ENCODE peak calls at places on chromosomes 7 and 10, in ten cellular contexts. One of them, this sample, is unnamed. For H3K4me1, the result is how much of the 10 kb centered on the place peaks cover.

GRCh38 chr7:6604458-6604857 is 11.0 kb upstream of the ZNF853 start:
- DNase-seq in spleen: no peak
- DNase-seq in fibroblast of lung: no peak
- DNase-seq in colonic mucosa: no peak
- DNase-seq in mucosa of descending colon: no peak
- DNase-seq in PC-9: no peak
- DNase-seq in left lung: no peak
- DNase-seq in heart left ventricle: no peak
- DNase-seq in tibial artery: no peak
- DNase-seq in IMR-90: no peak
- DNase-seq in this sample: no peak

GRCh38 chr10:97318772-97319651 is at the start of gene FRAT1:
- DNase-seq in spleen: peak
- DNase-seq in fibroblast of lung: peak
- DNase-seq in colonic mucosa: peak
- DNase-seq in mucosa of descending colon: peak
- DNase-seq in PC-9: peak
- DNase-seq in left lung: peak
- DNase-seq in heart left ventricle: peak
- DNase-seq in tibial artery: peak
- DNase-seq in IMR-90: peak
- DNase-seq in this sample: peak

GRCh38 chr10:113709221-113709838 is 29.6 kb downstream of the CASP7 start:
- DNase-seq in spleen: no peak
- DNase-seq in fibroblast of lung: peak
- DNase-seq in colonic mucosa: no peak
- DNase-seq in mucosa of descending colon: no peak
- DNase-seq in PC-9: no peak
- DNase-seq in left lung: no peak
- DNase-seq in heart left ventricle: no peak
- DNase-seq in tibial artery: no peak
- DNase-seq in IMR-90: peak
- DNase-seq in this sample: no peak

GRCh38 chr10:62073429-62073828 is 171.9 kb downstream of the ARID5B start:
- DNase-seq in spleen: no peak
- DNase-seq in fibroblast of lung: no peak
- DNase-seq in colonic mucosa: no peak
- DNase-seq in mucosa of descending colon: no peak
- DNase-seq in PC-9: no peak
- DNase-seq in left lung: no peak
- DNase-seq in heart left ventricle: no peak
- DNase-seq in tibial artery: no peak
- DNase-seq in IMR-90: no peak
- DNase-seq in this sample: no peak

GRCh38 chr10:76697923-76698322 is 939.7 kb downstream of the KCNMA1 start:
- DNase-seq in spleen: no peak
- DNase-seq in fibroblast of lung: no peak
- DNase-seq in colonic mucosa: no peak
- DNase-seq in mucosa of descending colon: no peak
- DNase-seq in PC-9: no peak
- DNase-seq in left lung: no peak
- DNase-seq in heart left ventricle: no peak
- DNase-seq in tibial artery: no peak
- DNase-seq in IMR-90: no peak
- DNase-seq in this sample: no peak

GRCh38 chr10:21661087-21661486 is 127.1 kb downstream of the MLLT10 start:
- DNase-seq in spleen: no peak
- DNase-seq in fibroblast of lung: no peak
- DNase-seq in colonic mucosa: no peak
- DNase-seq in mucosa of descending colon: no peak
- DNase-seq in PC-9: no peak
- DNase-seq in left lung: no peak
- DNase-seq in heart left ventricle: no peak
- DNase-seq in tibial artery: no peak
- DNase-seq in IMR-90: no peak
- DNase-seq in this sample: no peak

GRCh38 chr10:19651549-19651948 is 164.7 kb upstream of the PLXDC2 start:
- DNase-seq in spleen: no peak
- DNase-seq in fibroblast of lung: peak
- DNase-seq in colonic mucosa: no peak
- DNase-seq in mucosa of descending colon: no peak
- DNase-seq in PC-9: no peak
- DNase-seq in left lung: no peak
- DNase-seq in heart left ventricle: no peak
- DNase-seq in tibial artery: no peak
- DNase-seq in IMR-90: peak
- DNase-seq in this sample: no peak

GRCh38 chr10:129841071-129841470 is 123.0 kb downstream of the EBF3 start:
- DNase-seq in spleen: no peak
- DNase-seq in fibroblast of lung: no peak
- DNase-seq in colonic mucosa: no peak
- DNase-seq in mucosa of descending colon: no peak
- DNase-seq in PC-9: no peak
- DNase-seq in left lung: no peak
- DNase-seq in heart left ventricle: no peak
- DNase-seq in tibial artery: no peak
- DNase-seq in IMR-90: no peak
- DNase-seq in this sample: no peak

GRCh38 chr7:28358423-28358868 is 53.9 kb upstream of the CREB5 start:
- DNase-seq in spleen: no peak
- DNase-seq in fibroblast of lung: peak
- DNase-seq in colonic mucosa: no peak
- DNase-seq in mucosa of descending colon: peak
- DNase-seq in PC-9: no peak
- DNase-seq in left lung: no peak
- DNase-seq in heart left ventricle: no peak
- DNase-seq in tibial artery: no peak
- DNase-seq in IMR-90: peak
- DNase-seq in this sample: no peak

GRCh38 chr10:97713351-97713827 is at the start of gene MARVELD1:
- DNase-seq in spleen: no peak
- DNase-seq in fibroblast of lung: peak
- DNase-seq in colonic mucosa: peak
- DNase-seq in mucosa of descending colon: peak
- DNase-seq in PC-9: peak
- DNase-seq in left lung: peak
- DNase-seq in heart left ventricle: peak
- DNase-seq in tibial artery: peak
- DNase-seq in IMR-90: peak
- DNase-seq in this sample: peak

GRCh38 chr7:150955519-150956394 is 22.4 kb downstream of the KCNH2 start:
- DNase-seq in spleen: no peak
- DNase-seq in fibroblast of lung: peak
- DNase-seq in colonic mucosa: peak
- DNase-seq in mucosa of descending colon: no peak
- DNase-seq in PC-9: no peak
- DNase-seq in left lung: peak
- DNase-seq in heart left ventricle: peak
- DNase-seq in tibial artery: no peak
- DNase-seq in IMR-90: peak
- DNase-seq in this sample: no peak
- H3K4me3 ChIP-seq in spleen: no peak
- H3K4me3 ChIP-seq in fibroblast of lung: no peak
- H3K4me3 ChIP-seq in colonic mucosa: peak
- H3K4me3 ChIP-seq in mucosa of descending colon: no peak
- H3K4me3 ChIP-seq in PC-9: no peak
- H3K4me3 ChIP-seq in left lung: no peak
- H3K4me3 ChIP-seq in heart left ventricle: no peak
- H3K4me3 ChIP-seq in tibial artery: peak
- H3K4me3 ChIP-seq in IMR-90: no peak
- H3K4me3 ChIP-seq in this sample: no peak

GRCh38 chr7:38932509-38933168 is 23.6 kb upstream of the VPS41 start:
- DNase-seq in spleen: peak
- DNase-seq in fibroblast of lung: peak
- DNase-seq in colonic mucosa: peak
- DNase-seq in mucosa of descending colon: peak
- DNase-seq in PC-9: peak
- DNase-seq in left lung: peak
- DNase-seq in heart left ventricle: peak
- DNase-seq in tibial artery: peak
- DNase-seq in IMR-90: peak
- DNase-seq in this sample: no peak

GRCh38 chr7:38934536-38934935 is 25.5 kb upstream of the VPS41 start:
- DNase-seq in spleen: no peak
- DNase-seq in fibroblast of lung: peak
- DNase-seq in colonic mucosa: no peak
- DNase-seq in mucosa of descending colon: no peak
- DNase-seq in PC-9: peak
- DNase-seq in left lung: no peak
- DNase-seq in heart left ventricle: no peak
- DNase-seq in tibial artery: no peak
- DNase-seq in IMR-90: no peak
- DNase-seq in this sample: no peak

DNA sequence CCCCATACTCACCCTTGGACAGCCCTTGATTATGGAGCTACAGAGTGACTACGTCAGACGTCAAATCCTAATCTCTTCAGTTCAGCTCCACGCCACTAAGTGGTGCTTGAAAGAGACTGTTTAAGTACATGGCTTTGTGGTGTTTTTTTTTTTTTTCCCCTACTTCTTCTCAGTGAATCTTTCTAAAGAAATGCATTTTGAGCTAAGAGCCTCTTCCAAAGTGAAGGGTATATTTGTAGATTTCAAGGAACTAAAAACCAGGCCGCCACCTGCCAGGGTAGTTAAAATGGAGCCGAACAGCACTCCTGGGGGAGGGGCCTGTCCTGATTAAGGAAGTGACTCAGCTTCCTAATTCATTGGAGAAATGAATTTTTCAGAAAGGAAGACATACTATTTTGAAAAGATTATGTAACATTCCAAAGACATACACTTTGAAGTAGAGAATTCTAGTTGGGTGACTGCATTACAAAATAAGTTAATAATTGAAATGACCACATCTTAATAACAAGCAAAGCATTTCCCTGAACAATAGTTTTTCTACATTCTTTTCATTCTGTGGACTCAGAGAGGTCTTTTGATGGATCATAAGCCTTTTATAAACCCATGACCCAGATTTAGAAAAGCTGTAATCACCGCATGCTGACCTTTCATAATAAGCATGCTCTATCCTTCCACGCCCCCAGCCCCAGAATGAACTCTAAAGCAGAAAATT is 20.6 kb upstream of the VPS41 start:
- DNase-seq in spleen: no peak
- DNase-seq in fibroblast of lung: peak
- DNase-seq in colonic mucosa: no peak
- DNase-seq in mucosa of descending colon: no peak
- DNase-seq in PC-9: no peak
- DNase-seq in left lung: no peak
- DNase-seq in heart left ventricle: no peak
- DNase-seq in tibial artery: no peak
- DNase-seq in IMR-90: no peak
- DNase-seq in this sample: no peak
- TF ChIP-seq CTCF in spleen: no peak
- TF ChIP-seq CTCF in fibroblast of lung: no peak
- TF ChIP-seq CTCF in colonic mucosa: no peak
- TF ChIP-seq CTCF in mucosa of descending colon: no peak
- TF ChIP-seq CTCF in PC-9: no peak
- TF ChIP-seq CTCF in left lung: no peak
- TF ChIP-seq CTCF in heart left ventricle: no peak
- TF ChIP-seq CTCF in tibial artery: no peak
- TF ChIP-seq CTCF in IMR-90: no peak
- TF ChIP-seq CTCF in this sample: no peak

DNA sequence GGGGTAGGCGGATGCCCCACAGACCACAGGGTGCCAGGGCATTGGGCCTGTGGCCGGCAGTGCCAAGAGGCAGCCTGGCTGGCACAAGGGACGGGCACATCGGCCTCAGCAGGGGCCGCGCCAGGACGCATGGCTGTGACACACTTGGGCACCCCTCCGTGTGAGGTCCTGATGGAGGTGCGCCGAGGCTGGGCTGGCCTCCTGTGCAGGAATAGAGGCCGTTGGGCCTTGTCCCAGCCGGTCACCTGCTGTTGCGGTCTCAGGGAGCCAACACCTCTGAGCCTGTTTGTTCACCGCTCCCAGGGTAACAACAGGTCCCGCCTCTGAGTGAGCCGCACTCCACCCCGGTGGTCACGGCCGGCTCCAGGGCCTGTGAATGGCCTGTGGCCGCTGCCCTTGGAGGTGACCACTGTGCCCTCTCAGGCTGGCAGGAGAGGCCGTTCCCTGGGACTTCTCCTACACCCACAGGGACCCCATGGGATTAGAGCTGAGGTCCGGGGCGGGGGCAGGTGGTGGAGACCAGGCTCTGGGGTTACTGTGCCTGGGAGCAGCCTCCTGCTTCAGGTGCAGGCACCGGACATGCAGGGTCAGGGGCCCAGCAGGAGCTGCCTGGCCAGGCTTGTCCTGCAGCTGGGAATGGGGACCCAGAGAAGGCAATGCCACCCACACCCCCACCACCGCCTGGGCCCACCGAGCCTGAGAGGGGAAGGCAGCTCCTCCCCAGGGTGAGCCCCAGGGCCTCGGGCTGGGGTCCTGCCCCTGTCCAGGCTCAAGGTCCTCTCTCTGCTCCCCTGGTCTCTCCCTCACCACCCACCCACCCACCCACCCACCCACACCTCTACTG is 12.0 kb downstream of the PWWP2B start:
- DNase-seq in spleen: no peak
- DNase-seq in fibroblast of lung: no peak
- DNase-seq in colonic mucosa: peak
- DNase-seq in mucosa of descending colon: peak
- DNase-seq in PC-9: peak
- DNase-seq in left lung: peak
- DNase-seq in heart left ventricle: no peak
- DNase-seq in tibial artery: no peak
- DNase-seq in IMR-90: no peak
- DNase-seq in this sample: no peak
- H3K4me1 ChIP-seq in spleen: half or more
- H3K4me1 ChIP-seq in fibroblast of lung: under half
- H3K4me1 ChIP-seq in colonic mucosa: under half
- H3K4me1 ChIP-seq in mucosa of descending colon: half or more
- H3K4me1 ChIP-seq in PC-9: under half
- H3K4me1 ChIP-seq in left lung: under half
- H3K4me1 ChIP-seq in heart left ventricle: half or more
- H3K4me1 ChIP-seq in tibial artery: under half
- H3K4me1 ChIP-seq in IMR-90: under half
- H3K4me1 ChIP-seq in this sample: under half

DNA sequence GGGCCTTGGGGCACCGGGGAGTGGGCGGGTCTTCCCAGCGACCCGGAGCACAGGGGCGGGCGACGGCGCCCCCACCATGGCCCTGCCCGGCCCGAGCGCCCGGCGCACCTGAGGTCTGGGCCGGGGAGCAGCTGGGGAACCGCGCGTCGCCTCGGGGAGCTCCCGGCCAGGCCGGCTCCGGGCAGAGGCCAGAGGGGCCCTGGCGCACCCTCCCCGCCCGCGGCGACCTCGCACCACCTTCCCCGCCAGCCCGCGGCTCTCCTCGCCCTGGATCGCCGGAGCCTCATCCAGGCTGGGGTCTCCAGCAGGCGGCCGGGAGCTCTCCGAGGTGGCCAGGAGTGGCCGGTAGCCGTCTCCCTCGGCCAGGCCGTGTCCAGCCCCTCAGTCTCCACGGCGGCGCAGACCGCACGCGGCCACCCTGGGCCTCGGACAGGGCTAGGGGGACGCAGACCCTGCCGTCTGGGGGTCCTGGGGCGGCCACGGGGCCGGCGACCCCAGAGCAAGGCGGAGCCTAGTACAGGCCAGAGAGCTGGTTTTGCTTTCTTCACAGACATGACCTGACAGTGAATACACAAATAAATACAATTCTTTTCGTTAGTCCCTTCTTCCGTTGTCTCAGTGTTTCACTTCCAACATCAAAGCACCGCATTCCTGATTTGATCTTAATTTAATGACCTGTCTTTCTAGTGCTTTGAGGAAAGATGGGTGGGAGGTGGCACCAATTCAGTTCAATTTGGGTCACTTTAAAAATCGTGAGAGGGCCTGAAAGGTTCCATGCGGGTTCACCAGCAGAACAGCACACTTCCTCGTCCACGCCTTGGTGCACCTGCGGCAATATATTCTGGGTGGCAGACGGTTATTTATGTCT is 357.0 kb downstream of the DNAJB6 start:
- DNase-seq in spleen: peak
- DNase-seq in fibroblast of lung: no peak
- DNase-seq in colonic mucosa: no peak
- DNase-seq in mucosa of descending colon: no peak
- DNase-seq in PC-9: no peak
- DNase-seq in left lung: no peak
- DNase-seq in heart left ventricle: no peak
- DNase-seq in tibial artery: no peak
- DNase-seq in IMR-90: no peak
- DNase-seq in this sample: no peak
- H3K4me3 ChIP-seq in spleen: no peak
- H3K4me3 ChIP-seq in fibroblast of lung: no peak
- H3K4me3 ChIP-seq in colonic mucosa: no peak
- H3K4me3 ChIP-seq in mucosa of descending colon: no peak
- H3K4me3 ChIP-seq in PC-9: no peak
- H3K4me3 ChIP-seq in left lung: no peak
- H3K4me3 ChIP-seq in heart left ventricle: no peak
- H3K4me3 ChIP-seq in tibial artery: peak
- H3K4me3 ChIP-seq in IMR-90: no peak
- H3K4me3 ChIP-seq in this sample: peak